ENCODE peak calls at places on chromosomes 6 and 20, in nine cellular contexts. Z is AG04449, T is AG04450, S is keratinocyte, K is RWPE1, E is SK-N-SH, G is endothelial cell, H is astrocyte of the cerebellum, Q is WERI-Rb-1. Y is an unnamed sample.

GRCh38 chr20:50604451-50604850 is 86.9 kb downstream of the RIPOR3 start:
- DNase-seq in Z (no peak), K (no peak), S (no peak), E (no peak), T (no peak), Q (no peak), G (no peak), H (no peak), Y (no peak)

GRCh38 chr6:137693737-137694136 is 173.3 kb upstream of the TNFAIP3 start:
- DNase-seq in S (no peak), Z (no peak), G (no peak), K (no peak), Q (no peak), E (no peak), T (no peak), H (no peak), Y (no peak)

GRCh38 chr6:92887871-92888270 is 531.5 kb downstream of the EPHA7 start:
- DNase-seq in E (no peak), Z (no peak), G (no peak), T (no peak), K (no peak), S (no peak), Q (no peak), H (no peak), Y (no peak)

GRCh38 chr6:136085370-136086115 is 164.6 kb downstream of the MTFR2 start:
- DNase-seq in E (peak), Q (no peak), S (no peak), G (no peak), K (no peak), H (peak), Z (no peak), T (no peak), Y (no peak)

GRCh38 chr20:35604444-35604750 is 11.2 kb upstream of the SPAG4 start:
- DNase-seq in E (peak), Z (no peak), Q (peak), H (no peak), K (no peak), G (peak), S (no peak), T (no peak), Y (no peak)

GRCh38 chr6:25369043-25369442 is 89.9 kb downstream of the CARMIL1 start:
- DNase-seq in Q (peak), Z (no peak), H (no peak), K (no peak), E (no peak), G (no peak), T (no peak), S (no peak), Y (no peak)

GRCh38 chr6:56475736-56476457 is 166.8 kb downstream of the DST start:
- DNase-seq in E (peak), Q (no peak), S (no peak), T (no peak), Z (no peak), G (no peak), H (no peak), K (no peak), Y (no peak)

GRCh38 chr6:157272866-157273755 is 50.2 kb downstream of the TMEM242 start:
- DNase-seq in E (no peak), K (no peak), G (no peak), Q (peak), Z (no peak), H (no peak), S (no peak), T (no peak), Y (no peak)

GRCh38 chr20:625360-625932 is 15.3 kb upstream of the TCF15 start:
- DNase-seq in H (no peak), Q (no peak), K (no peak), Z (no peak), T (no peak), S (no peak), G (no peak), E (no peak), Y (no peak)

GRCh38 chr6:56570434-56571359 is 72.0 kb downstream of the DST start:
- DNase-seq in K (peak), E (peak), S (no peak), Q (peak), G (no peak), Z (no peak), H (no peak), T (no peak), Y (no peak)

GRCh38 chr6:140956567-140957306 is 1176.0 kb upstream of the GJE1 start:
- DNase-seq in S (no peak), K (no peak), H (no peak), E (no peak), Q (no peak), T (no peak), G (no peak), Z (no peak), Y (no peak)

GRCh38 chr6:25006565-25007001 is 70.8 kb upstream of the RIPOR2 start:
- DNase-seq in E (no peak), H (no peak), S (peak), Q (no peak), Z (no peak), G (peak), K (peak), T (no peak), Y (no peak)

GRCh38 chr6:169986848-169987498 is 235.6 kb downstream of the ERMARD start:
- DNase-seq in H (no peak), Z (no peak), E (no peak), Q (no peak), T (no peak), S (no peak), G (no peak), K (no peak), Y (no peak)

GRCh38 chr6:133890941-133891813 is 2.3 kb downstream of the TCF21 start:
- DNase-seq in G (peak), Z (no peak), K (peak), E (peak), T (no peak), H (no peak), S (no peak), Q (no peak), Y (peak)

GRCh38 chr6:53673138-53673801 is 7.7 kb upstream of the KLHL31 start:
- DNase-seq in G (no peak), E (no peak), Q (no peak), K (peak), S (peak), T (peak), Z (peak), H (peak), Y (no peak)

GRCh38 chr6:2471474-2471873 is 226.1 kb upstream of the GMDS start:
- DNase-seq in K (no peak), T (no peak), G (no peak), Z (no peak), H (no peak), S (no peak), E (no peak), Q (no peak), Y (no peak)

GRCh38 chr6:129653229-129653628 is 56.7 kb downstream of the ARHGAP18 start:
- DNase-seq in Q (no peak), S (no peak), G (no peak), Z (no peak), K (no peak), T (no peak), E (no peak), H (no peak), Y (no peak)

GRCh38 chr20:22453244-22454080 is 130.9 kb downstream of the FOXA2 start:
- DNase-seq in S (no peak), Q (no peak), K (peak), G (no peak), T (no peak), H (no peak), E (peak), Z (no peak), Y (no peak)

GRCh38 chr20:17150858-17151257 is 76.0 kb upstream of the PCSK2 start:
- DNase-seq in E (no peak), Z (no peak), Q (no peak), G (no peak), K (no peak), S (no peak), H (no peak), T (no peak), Y (no peak)

GRCh38 chr20:22925613-22925983 is 109.5 kb upstream of the SSTR4 start:
- DNase-seq in T (no peak), Q (no peak), Z (no peak), E (no peak), G (no peak), S (no peak), K (no peak), H (no peak), Y (no peak)

GRCh38 chr6:135304883-135305282 is 123.8 kb downstream of the MYB start:
- DNase-seq in Z (no peak), K (no peak), G (no peak), E (no peak), T (no peak), H (no peak), Q (no peak), S (no peak), Y (no peak)

GRCh38 chr20:57996936-57997629 is 231.4 kb downstream of the ANKRD60 start:
- DNase-seq in T (no peak), S (no peak), H (no peak), Q (no peak), G (no peak), Z (no peak), E (no peak), K (peak), Y (no peak)

GRCh38 chr20:25275813-25276532 is 28.1 kb downstream of the PYGB start:
- DNase-seq in T (no peak), K (no peak), Z (no peak), S (no peak), G (no peak), Q (peak), E (no peak), H (no peak), Y (no peak)

GRCh38 chr6:149820506-149820905 is 43.7 kb downstream of the LRP11 start:
- DNase-seq in G (no peak), E (no peak), T (no peak), S (no peak), K (no peak), Z (no peak), H (no peak), Q (no peak), Y (no peak)

GRCh38 chr20:63519765-63520593 is 586 bp upstream of the PPDPF start:
- DNase-seq in Q (peak), K (peak), T (no peak), S (no peak), E (peak), H (no peak), Z (no peak), G (peak), Y (peak)

GRCh38 chr20:62069741-62070216 is 4.1 kb upstream of the TAF4 start:
- DNase-seq in G (no peak), S (no peak), Z (peak), H (no peak), T (no peak), E (no peak), Q (no peak), K (peak), Y (no peak)

GRCh38 chr20:51668515-51668914 is 99.7 kb downstream of the ATP9A start:
- DNase-seq in H (no peak), G (no peak), E (no peak), K (no peak), Z (no peak), T (no peak), Q (no peak), S (no peak), Y (no peak)

GRCh38 chr20:45300961-45301360 is 5.7 kb upstream of the RBPJL start:
- DNase-seq in S (no peak), E (peak), H (no peak), Z (no peak), K (peak), Q (peak), T (no peak), G (peak), Y (peak)

GRCh38 chr6:34922177-34922663 is 33.2 kb downstream of the ANKS1A start:
- DNase-seq in G (no peak), S (peak), H (no peak), Z (no peak), T (peak), Q (no peak), K (peak), E (no peak), Y (no peak)

GRCh38 chr6:154909821-154910220 is 85.3 kb upstream of the TIAM2 start:
- DNase-seq in G (no peak), Z (no peak), T (no peak), K (no peak), H (peak), Q (peak), S (no peak), E (no peak), Y (no peak)

GRCh38 chr6:20976391-20976790 is 442.1 kb downstream of the CDKAL1 start:
- DNase-seq in Q (no peak), H (no peak), E (no peak), S (no peak), K (no peak), T (no peak), Z (no peak), G (no peak), Y (no peak)

GRCh38 chr6:127868338-127868737 is 32.5 kb downstream of the THEMIS start:
- DNase-seq in K (no peak), S (no peak), H (no peak), E (no peak), Q (no peak), G (no peak), T (no peak), Z (no peak), Y (no peak)

GRCh38 chr6:122652431-122652830 is 42.2 kb downstream of the PKIB start:
- DNase-seq in Z (no peak), H (no peak), E (no peak), G (no peak), Q (no peak), T (no peak), S (no peak), K (no peak), Y (no peak)

GRCh38 chr20:23752481-23753193 is 1.9 kb upstream of the CST1 start:
- DNase-seq in E (no peak), H (no peak), Z (no peak), K (no peak), T (no peak), S (no peak), G (no peak), Q (no peak), Y (no peak)

DNA sequence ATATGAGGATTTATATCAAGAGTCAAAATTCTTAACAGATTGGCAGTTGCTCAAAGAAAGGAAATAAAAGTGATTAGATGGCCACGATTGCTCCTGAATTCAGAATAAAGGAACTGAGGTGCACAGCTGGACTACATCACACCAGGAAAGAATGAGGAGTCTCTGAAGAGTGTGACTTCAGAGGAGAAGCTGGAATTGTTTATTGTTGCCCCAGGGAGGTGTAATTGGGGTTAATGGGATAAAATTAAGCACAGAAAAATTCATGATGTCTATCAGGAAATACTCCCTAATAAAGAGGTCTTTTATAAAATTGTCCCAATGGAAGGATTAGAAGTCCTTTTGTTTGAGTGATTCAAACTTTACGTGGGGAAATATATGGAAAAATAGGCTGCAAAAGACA is 208.7 kb upstream of the RNF217 start:
- DNase-seq in G (no peak), S (no peak), H (no peak), E (no peak), Q (no peak), Z (no peak), K (no peak), T (no peak), Y (no peak)
- TF ChIP-seq CTCF in G (no peak), S (no peak), H (no peak), E (no peak), Q (no peak), Z (no peak), K (no peak), T (no peak), Y (no peak)

DNA sequence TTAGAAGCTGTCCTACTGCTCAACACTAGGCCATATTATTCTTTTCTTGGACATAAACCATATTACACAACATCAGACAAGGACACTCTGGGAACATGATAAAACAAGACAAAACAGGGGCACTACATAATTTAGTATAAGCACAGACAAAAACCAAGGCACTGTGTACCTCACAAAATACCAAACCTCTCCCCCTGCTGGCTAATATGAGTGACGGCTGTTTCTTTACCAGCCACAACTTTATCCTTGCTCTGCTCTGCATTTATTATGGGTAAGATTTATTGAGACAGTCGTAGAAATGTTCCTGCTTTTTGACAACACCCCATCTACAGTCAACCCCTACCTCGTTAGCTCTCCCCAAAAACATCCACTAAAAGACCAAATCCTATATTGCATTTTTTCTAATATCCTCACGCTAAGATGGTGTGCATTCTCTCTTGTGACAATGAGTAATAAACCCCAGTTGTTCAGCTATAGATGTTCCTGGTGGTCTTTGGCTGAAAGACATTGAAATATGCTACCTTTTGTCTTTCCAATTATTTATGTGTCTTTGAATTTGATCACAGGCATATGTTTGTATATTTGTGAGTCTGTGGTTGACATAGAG is 23.8 kb upstream of the POLR1H start:
- DNase-seq in S (no peak), Z (no peak), K (peak), E (peak), Q (no peak), H (no peak), T (no peak), G (no peak), Y (no peak)
- TF ChIP-seq CTCF in S (peak), Z (peak), K (peak), E (peak), Q (peak), H (peak), T (peak), G (peak), Y (peak)

GRCh38 chr6:22151892-22152291 is 144.9 kb downstream of the PRL start:
- DNase-seq in Q (no peak), H (no peak), T (no peak), Z (no peak), G (no peak), S (no peak), E (no peak), K (no peak), Y (no peak)
- TF ChIP-seq CTCF in Q (no peak), H (no peak), T (no peak), Z (no peak), G (no peak), S (no peak), E (no peak), K (no peak), Y (no peak)

GRCh38 chr6:52577022-52577777 is at the start of gene TRAM2:
- DNase-seq in T (no peak), S (no peak), G (peak), H (peak), Q (peak), K (peak), Z (no peak), E (peak), Y (peak)
- TF ChIP-seq CTCF in T (no peak), S (peak), G (no peak), H (no peak), Q (peak), K (no peak), Z (no peak), E (peak), Y (no peak)

Y was measured in nephron progenitor cell.